ENCODE peak calls at places on chromosomes 2 and 18, in ten cellular contexts. B is A549, U is MM.1S, C is endodermal cell, V is right lobe of liver, A is astrocyte, H is tibial artery, K is breast epithelium, N is GM12878, R is brain microvascular endothelial cell. L is an unnamed sample.

GRCh38 chr18:76982038-76982437 is 150.5 kb downstream of the MBP start:
- DNase-seq in B (no peak), U (no peak), C (peak; percentile 44), V (no peak), A (no peak), H (no peak), K (no peak), N (no peak), R (no peak), L (no peak)

GRCh38 chr2:129885735-129886134 is 93.7 kb upstream of the RAB6C start:
- DNase-seq in B (no peak), U (no peak), C (peak; percentile 56), V (no peak), A (no peak), H (no peak), K (no peak), N (no peak), R (no peak), L (no peak)

GRCh38 chr2:204180671-204181070 is 244.1 kb downstream of the ICOS start:
- DNase-seq in B (no peak), U (no peak), C (no peak), V (peak; percentile 65), A (no peak), H (no peak), K (peak; percentile 18), N (no peak), R (no peak), L (no peak)

GRCh38 chr2:19653336-19653908 is 248.4 kb downstream of the TTC32 start:
- DNase-seq in B (no peak), U (no peak), C (no peak), V (no peak), A (no peak), H (no peak), K (no peak), N (no peak), R (no peak), L (no peak)

GRCh38 chr18:56315363-56315762 is 323.0 kb downstream of the TXNL1 start:
- DNase-seq in B (no peak), U (no peak), C (no peak), V (no peak), A (peak; percentile 55), H (no peak), K (no peak), N (no peak), R (no peak), L (peak; percentile 1)

GRCh38 chr2:29068513-29068912 is 5.8 kb downstream of the PCARE start:
- DNase-seq in B (no peak), U (no peak), C (peak; percentile 11), V (no peak), A (no peak), H (no peak), K (no peak), N (no peak), R (no peak), L (peak; percentile 83)

GRCh38 chr2:234953116-234954031 is 1.6 kb downstream of the SH3BP4 start:
- DNase-seq in B (no peak), U (no peak), C (peak; percentile 60), V (no peak), A (no peak), H (no peak), K (peak; percentile 52), N (no peak), R (no peak), L (no peak)

GRCh38 chr18:39190508-39190907 is 1624.9 kb upstream of the CELF4 start:
- DNase-seq in B (no peak), U (peak; percentile 16), C (no peak), V (no peak), A (no peak), H (no peak), K (no peak), N (no peak), R (no peak), L (no peak)

GRCh38 chr2:144140896-144141295 is 379.0 kb downstream of the ZEB2 start:
- DNase-seq in B (no peak), U (no peak), C (no peak), V (no peak), A (no peak), H (no peak), K (no peak), N (no peak), R (no peak), L (no peak)

DNA sequence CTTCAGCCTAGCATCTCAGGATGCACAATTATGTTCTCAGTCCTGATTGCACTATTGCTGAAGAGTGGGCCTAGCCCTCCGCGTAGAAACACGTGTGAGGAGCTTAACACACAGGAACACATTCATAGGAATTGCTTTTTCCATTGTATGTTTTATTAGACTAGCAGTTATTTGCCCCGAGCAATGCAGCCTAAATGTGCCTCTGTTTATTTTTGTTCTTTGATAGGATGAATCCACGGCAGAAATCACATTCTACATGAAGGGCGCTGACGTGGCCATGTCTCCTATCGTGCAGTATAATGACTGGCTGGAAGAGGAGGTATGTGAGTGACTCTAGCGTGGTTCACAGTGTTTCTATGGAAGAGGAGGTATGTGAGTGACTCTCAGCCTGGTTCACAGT is 65.9 kb upstream of the NFATC1 start:
- DNase-seq in B (no peak), U (no peak), C (no peak), V (no peak), A (no peak), H (no peak), K (no peak), N (no peak), R (no peak), L (no peak)
- TF ChIP-seq CTCF in B (no peak), U (no peak), C (no peak), V (no peak), A (no peak), H (no peak), K (no peak), N (no peak), R (no peak), L (no peak)

DNA sequence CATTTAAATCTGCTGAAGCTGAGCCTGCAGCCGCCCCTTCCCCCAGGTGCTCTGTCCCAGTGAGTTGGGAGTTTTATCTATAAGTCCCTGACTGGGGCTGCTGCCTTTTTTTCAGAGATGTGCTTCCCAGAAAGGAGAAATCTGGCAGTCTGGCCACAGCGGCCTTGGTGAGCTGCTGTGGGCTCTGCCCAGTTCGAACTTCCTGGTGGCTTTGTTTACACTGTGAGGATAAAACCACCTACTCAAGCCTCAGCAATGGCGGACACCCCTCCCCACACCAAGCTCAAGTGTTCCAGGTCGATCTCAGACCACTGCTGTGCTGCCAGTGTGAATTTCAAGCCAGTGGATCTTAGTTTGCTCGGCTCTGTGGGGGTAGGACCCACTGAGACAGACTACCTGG is 97.3 kb downstream of the ACAA2 start:
- DNase-seq in B (no peak), U (no peak), C (peak; percentile 46), V (no peak), A (no peak), H (no peak), K (no peak), N (no peak), R (no peak), L (no peak)
- H3K27ac ChIP-seq in B (no peak overlapping the region), U (no peak overlapping the region), C (no peak overlapping the region), V (no peak overlapping the region), A (no peak overlapping the region), H (no peak overlapping the region), K (no peak overlapping the region), N (no peak overlapping the region), R (no peak overlapping the region), L (no peak overlapping the region)

GRCh38 chr18:61322265-61322873 is 10.9 kb upstream of the CDH20 start:
- DNase-seq in B (peak; percentile 32), U (peak; percentile 59), C (peak; percentile 95), V (peak; percentile 55), A (peak; percentile 7), H (peak; percentile 51), K (no peak), N (no peak), R (peak; percentile 64), L (peak; percentile 20)
- TF ChIP-seq CTCF in B (peak; percentile 35), U (peak; percentile 96), C (peak; percentile 93), V (peak; percentile 70), A (peak; percentile 84), H (peak; percentile 22), K (peak; percentile 17), N (peak; percentile 88), R (peak; percentile 97), L (peak; percentile 62)

DNA sequence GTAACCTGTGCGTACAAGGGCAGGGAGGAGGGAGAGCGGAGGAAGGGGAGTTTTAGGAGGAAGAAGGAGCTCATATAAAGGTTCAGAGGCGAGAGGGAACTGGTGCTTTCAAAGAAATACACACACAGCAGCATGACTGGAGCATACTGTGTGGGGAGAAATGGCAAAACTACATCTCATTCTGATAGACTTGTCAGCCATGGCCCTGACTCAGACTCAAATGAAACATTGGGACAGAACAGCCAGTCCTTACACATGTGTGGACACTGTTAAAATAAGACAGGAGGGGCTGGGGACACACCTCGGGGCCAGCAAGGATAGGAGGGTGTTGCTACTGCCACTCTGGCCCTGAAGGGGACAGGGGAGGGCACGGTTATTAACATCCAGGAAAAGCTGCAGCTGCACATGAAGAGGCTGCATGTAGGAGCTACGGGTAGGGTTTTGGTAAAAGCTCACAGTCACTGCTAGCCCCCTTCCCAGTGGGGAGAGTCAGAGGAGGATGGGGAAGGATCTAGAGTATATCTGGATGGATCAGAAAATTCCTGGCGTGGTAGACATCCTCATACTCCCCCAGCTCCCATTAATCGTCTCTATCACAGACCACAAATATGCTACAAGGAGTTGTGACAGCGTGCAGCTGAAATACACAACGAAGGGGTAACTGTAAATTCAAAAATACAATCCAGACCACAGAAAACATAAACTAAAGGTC is 110.5 kb downstream of the GATA6 start:
- DNase-seq in B (no peak), U (no peak), C (no peak), V (no peak), A (peak; percentile 93), H (no peak), K (no peak), N (no peak), R (peak; percentile 9), L (no peak)
- H3K27ac ChIP-seq in B (no peak overlapping the region), U (no peak overlapping the region), C (no peak overlapping the region), V (no peak overlapping the region), A (no peak overlapping the region), H (no peak overlapping the region), K (no peak overlapping the region), N (no peak overlapping the region), R (no peak overlapping the region), L (no peak overlapping the region)

GRCh38 chr2:66495788-66496640 is 61.1 kb downstream of the MEIS1 start:
- DNase-seq in B (peak; percentile 74), U (no peak), C (peak; percentile 66), V (peak; percentile 77), A (peak; percentile 85), H (peak; percentile 49), K (peak; percentile 46), N (no peak), R (peak; percentile 48), L (peak; percentile 95)
- TF ChIP-seq CTCF in B (peak; percentile 6), U (no peak), C (peak; percentile 47), V (peak; percentile 10), A (peak; percentile 17), H (peak; percentile 36), K (peak; percentile 28), N (no peak), R (peak; percentile 54), L (no peak)

DNA sequence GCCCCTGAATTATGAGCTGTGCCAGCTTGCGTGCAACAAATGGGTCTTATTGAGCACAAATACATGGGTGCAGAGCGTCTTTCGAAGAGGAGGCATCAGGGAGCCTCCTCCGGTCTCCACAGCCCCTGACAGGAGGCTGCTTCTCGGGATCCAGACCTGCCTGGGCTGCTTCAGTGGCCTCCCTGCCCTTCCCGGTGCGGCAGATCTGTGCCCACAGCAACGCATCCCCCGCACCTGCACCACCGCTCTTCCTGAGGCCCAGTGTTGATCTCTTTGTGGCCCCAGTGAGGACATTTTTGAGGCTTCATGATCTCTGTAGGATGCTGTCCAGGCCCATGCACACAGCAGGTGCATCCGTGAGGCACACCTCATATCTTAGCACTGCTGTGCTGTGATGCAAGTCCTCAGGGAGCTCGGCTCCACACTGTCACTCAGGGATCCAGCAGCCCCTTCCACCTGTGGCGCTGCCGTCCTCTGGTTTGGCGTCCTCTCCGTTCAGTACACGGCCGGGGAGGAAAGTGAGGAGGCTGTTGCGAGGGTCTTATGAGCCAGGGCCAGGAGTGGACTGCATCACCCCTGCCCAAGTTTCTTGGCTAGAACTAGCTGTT is 17.4 kb downstream of the RTP5 start:
- DNase-seq in B (no peak), U (no peak), C (no peak), V (no peak), A (no peak), H (no peak), K (no peak), N (no peak), R (no peak), L (no peak)
- H3K27ac ChIP-seq in B (no peak overlapping the region), U (no peak overlapping the region), C (no peak overlapping the region), V (no peak overlapping the region), A (no peak overlapping the region), H (no peak overlapping the region), K (no peak overlapping the region), N (no peak overlapping the region), R (no peak overlapping the region), L (peak overlapping the region; percentile 32)

L was measured in RWPE1.